ENCODE peak calls at places on chromosome 14, in four cellular contexts. I, Z, D and X are unnamed samples. For H3K9me3, the result is how much of the 10 kb centered on the place peaks cover.

GRCh38 chr14:21494902-21495762 is 16.0 kb downstream of the METTL3 start:
- DNase-seq in D (no peak), I (no peak), Z (no peak), X (no peak)

GRCh38 chr14:85943187-85943586 is 413.2 kb downstream of the FLRT2 start:
- DNase-seq in D (no peak), Z (no peak), I (no peak), X (no peak)

GRCh38 chr14:70489579-70490175 is 37.7 kb downstream of the ADAM21 start:
- DNase-seq in I (no peak), D (no peak), Z (no peak), X (no peak)

GRCh38 chr14:54335569-54336155 is 61.1 kb upstream of the CDKN3 start:
- DNase-seq in D (no peak), I (no peak), Z (no peak), X (no peak)

GRCh38 chr14:50649691-50650090 is 18.4 kb downstream of the SAV1 start:
- DNase-seq in Z (no peak), D (no peak), I (peak), X (no peak)

GRCh38 chr14:77140937-77141591 is 527 bp downstream of the ZDHHC22 start:
- DNase-seq in D (no peak), Z (no peak), I (no peak), X (no peak)

GRCh38 chr14:61555056-61555838 is 140.1 kb upstream of the HIF1A start:
- DNase-seq in Z (no peak), D (no peak), I (no peak), X (no peak)

GRCh38 chr14:96204151-96205058 is at the start of gene BDKRB2:
- DNase-seq in I (peak), Z (no peak), D (peak), X (peak)

GRCh38 chr14:64671591-64671990 is 32.6 kb upstream of the PLEKHG3 start:
- DNase-seq in D (no peak), I (no peak), Z (no peak), X (no peak)

GRCh38 chr14:87990687-87991086 is 2.3 kb downstream of the GALC start:
- DNase-seq in I (no peak), Z (no peak), D (no peak), X (peak)

GRCh38 chr14:97298331-97298730 is 501.1 kb downstream of the VRK1 start:
- DNase-seq in Z (no peak), D (no peak), I (no peak), X (no peak)

GRCh38 chr14:92480856-92481255 is 32.7 kb upstream of the RIN3 start:
- DNase-seq in Z (no peak), D (no peak), I (no peak), X (no peak)

GRCh38 chr14:65749287-65749686 is 336.8 kb downstream of the FUT8 start:
- DNase-seq in D (no peak), I (no peak), Z (no peak), X (no peak)

GRCh38 chr14:100132903-100133510 is 26.4 kb downstream of the DEGS2 start:
- DNase-seq in D (no peak), Z (no peak), I (no peak), X (no peak)

GRCh38 chr14:103551338-103551762 is 11.1 kb downstream of the BAG5 start:
- DNase-seq in I (peak), D (peak), Z (no peak), X (no peak)

GRCh38 chr14:80425686-80426085 is 214.4 kb upstream of the DIO2 start:
- DNase-seq in I (no peak), Z (no peak), D (no peak), X (no peak)

GRCh38 chr14:96162741-96163140 is 41.9 kb upstream of the BDKRB2 start:
- DNase-seq in D (peak), I (no peak), Z (no peak), X (no peak)

GRCh38 chr14:36805116-36805515 is 143.5 kb downstream of the PAX9 start:
- DNase-seq in I (no peak), D (no peak), Z (no peak), X (no peak)

GRCh38 chr14:65258391-65258790 is 154.1 kb upstream of the FUT8 start:
- DNase-seq in I (no peak), Z (no peak), D (no peak), X (no peak)

GRCh38 chr14:20302042-20302761 is 3.5 kb downstream of the TTC5 start:
- DNase-seq in Z (no peak), D (no peak), I (no peak), X (no peak)

GRCh38 chr14:43651185-43651787 is 855.8 kb downstream of the FSCB start:
- DNase-seq in I (no peak), Z (no peak), D (no peak), X (no peak)

GRCh38 chr14:101876539-101876938 is 87.8 kb upstream of the DYNC1H1 start:
- DNase-seq in I (peak), Z (peak), D (peak), X (peak)

GRCh38 chr14:23483216-23483854 is 13.8 kb downstream of the NGDN start:
- DNase-seq in Z (no peak), I (no peak), D (no peak), X (no peak)

GRCh38 chr14:68950111-68950510 is 29.0 kb downstream of the ACTN1 start:
- DNase-seq in D (no peak), Z (no peak), I (no peak), X (no peak)

GRCh38 chr14:100155049-100155621 is 4.3 kb downstream of the DEGS2 start:
- DNase-seq in I (peak), D (no peak), Z (no peak), X (no peak)

GRCh38 chr14:91987192-91987591 is 39.7 kb upstream of the FBLN5 start:
- DNase-seq in Z (no peak), D (no peak), I (peak), X (no peak)

GRCh38 chr14:43308411-43308810 is 1198.7 kb downstream of the FSCB start:
- DNase-seq in Z (no peak), I (no peak), D (no peak), X (no peak)

GRCh38 chr14:37973031-37973908 is 234.4 kb upstream of the SSTR1 start:
- DNase-seq in D (no peak), Z (no peak), I (no peak), X (no peak)

GRCh38 chr14:37974421-37974820 is 233.3 kb upstream of the SSTR1 start:
- DNase-seq in I (no peak), D (no peak), Z (no peak), X (no peak)

DNA sequence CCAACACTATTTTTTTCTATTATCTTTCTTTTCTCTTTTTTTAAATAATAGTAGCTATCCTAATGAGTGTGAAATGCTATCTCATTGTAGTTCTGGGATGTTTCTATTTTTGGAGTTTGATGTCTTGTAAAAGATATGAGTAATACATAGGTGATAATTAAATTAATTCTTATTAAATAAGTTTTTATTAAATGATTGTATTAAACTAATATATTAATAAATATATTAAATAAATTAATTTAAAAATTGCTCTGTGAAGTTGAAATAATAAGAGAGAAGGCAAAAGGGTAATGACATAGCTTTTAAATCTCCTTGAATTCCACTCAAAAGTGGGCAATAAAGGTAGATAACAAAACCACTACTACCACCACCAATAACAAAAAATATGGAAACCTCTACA is 230.2 kb upstream of the SSTR1 start:
- DNase-seq in Z (no peak), I (no peak), D (no peak), X (no peak)
- TF ChIP-seq CTCF in Z (no peak), I (no peak), D (no peak), X (no peak)

GRCh38 chr14:104752735-104753527 is at the start of gene SIVA1:
- DNase-seq in Z (peak), I (peak), D (peak), X (peak)
- TF ChIP-seq POLR2A in Z (peak), I (peak), D (peak), X (peak)

GRCh38 chr14:98798099-98798498 is 473.9 kb downstream of the BCL11B start:
- DNase-seq in D (no peak), Z (no peak), I (peak), X (no peak)

GRCh38 chr14:98799891-98800290 is 472.1 kb downstream of the BCL11B start:
- DNase-seq in Z (no peak), D (no peak), I (no peak), X (no peak)

GRCh38 chr14:98802044-98802443 is 470.0 kb downstream of the BCL11B start:
- DNase-seq in D (no peak), I (peak), Z (no peak), X (no peak)

GRCh38 chr14:98808494-98809407 is 463.2 kb downstream of the BCL11B start:
- DNase-seq in D (no peak), Z (no peak), I (peak), X (no peak)

DNA sequence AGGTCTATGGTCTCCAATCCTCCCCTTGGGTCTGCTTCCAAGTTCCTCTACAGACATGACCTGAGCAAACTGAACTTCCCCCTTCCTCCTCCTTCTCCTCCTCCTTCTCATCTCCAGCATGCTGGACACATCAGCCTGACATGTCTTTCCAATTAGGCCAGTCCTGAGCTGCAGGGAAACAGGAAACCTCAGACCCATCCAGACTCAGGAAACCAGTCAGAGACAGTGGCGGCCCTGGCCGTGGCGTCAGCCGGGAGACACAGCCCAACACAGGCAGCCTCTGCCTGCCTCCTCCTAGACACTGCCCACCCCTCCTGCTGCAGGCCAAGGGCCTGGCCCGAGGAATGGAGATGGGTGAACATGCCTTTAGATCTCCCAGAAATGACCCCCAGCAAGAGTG is 468.8 kb downstream of the BCL11B start:
- DNase-seq in D (no peak), I (no peak), Z (no peak), X (no peak)
- H3K9me3 ChIP-seq in D (under half), I (under half), Z (under half), X (under half)

GRCh38 chr14:78902010-78902623 is 731.9 kb downstream of the NRXN3 start:
- DNase-seq in Z (no peak), I (peak), D (no peak), X (peak)

DNA sequence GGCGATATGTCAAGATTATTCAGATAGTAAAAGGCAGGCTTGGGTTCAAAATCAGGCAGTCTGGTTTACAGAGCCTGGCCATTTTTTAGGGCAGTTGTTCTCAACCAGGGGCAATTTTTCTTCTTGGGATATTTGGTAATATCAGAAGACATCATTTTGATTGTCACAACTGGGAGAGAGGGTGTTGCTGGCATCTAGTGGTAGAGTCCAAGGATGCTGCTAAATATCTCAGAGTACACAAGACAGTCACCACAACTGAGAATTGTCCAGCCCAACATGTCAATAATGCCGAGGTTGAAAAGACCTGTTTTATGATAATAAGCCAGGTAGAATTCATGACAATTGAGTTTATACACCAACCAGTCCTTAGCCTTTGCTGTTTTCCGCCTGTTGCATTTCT is 733.9 kb downstream of the NRXN3 start:
- DNase-seq in D (no peak), I (no peak), Z (no peak), X (no peak)
- TF ChIP-seq CTCF in D (no peak), I (no peak), Z (no peak), X (no peak)

GRCh38 chr14:89915114-89915878 is 39.2 kb downstream of the EFCAB11 start:
- DNase-seq in D (peak), Z (no peak), I (peak), X (peak)
- TF ChIP-seq POLR2A in D (no peak), Z (no peak), I (no peak), X (no peak)

GRCh38 chr14:105885561-105886320 is 359.4 kb downstream of the TMEM121 start:
- DNase-seq in Z (no peak), D (peak), I (no peak), X (peak)

GRCh38 chr14:105882626-105883025 is 356.2 kb downstream of the TMEM121 start:
- DNase-seq in Z (no peak), D (no peak), I (no peak), X (peak)

GRCh38 chr14:105888151-105888550 is 361.8 kb downstream of the TMEM121 start:
- DNase-seq in Z (no peak), I (no peak), D (no peak), X (no peak)

GRCh38 chr14:105883066-105884005 is 357.0 kb downstream of the TMEM121 start:
- DNase-seq in D (peak), I (no peak), Z (no peak), X (no peak)

GRCh38 chr14:105884808-105885281 is 358.5 kb downstream of the TMEM121 start:
- DNase-seq in I (no peak), D (peak), Z (no peak), X (peak)
- H3K9me3 ChIP-seq in I (under half), D (under half), Z (under half), X (under half)

GRCh38 chr14:104934380-104934733 is 9.7 kb downstream of the PLD4 start:
- DNase-seq in D (no peak), I (no peak), Z (no peak), X (no peak)

GRCh38 chr14:104932676-104933631 is 8.3 kb downstream of the PLD4 start:
- DNase-seq in Z (no peak), I (peak), D (peak), X (peak)

GRCh38 chr14:104935026-104935650 is 10.5 kb downstream of the PLD4 start:
- DNase-seq in D (no peak), I (peak), Z (no peak), X (no peak)

GRCh38 chr14:104931771-104932675 is 7.3 kb downstream of the PLD4 start:
- DNase-seq in I (no peak), Z (no peak), D (peak), X (no peak)

DNA sequence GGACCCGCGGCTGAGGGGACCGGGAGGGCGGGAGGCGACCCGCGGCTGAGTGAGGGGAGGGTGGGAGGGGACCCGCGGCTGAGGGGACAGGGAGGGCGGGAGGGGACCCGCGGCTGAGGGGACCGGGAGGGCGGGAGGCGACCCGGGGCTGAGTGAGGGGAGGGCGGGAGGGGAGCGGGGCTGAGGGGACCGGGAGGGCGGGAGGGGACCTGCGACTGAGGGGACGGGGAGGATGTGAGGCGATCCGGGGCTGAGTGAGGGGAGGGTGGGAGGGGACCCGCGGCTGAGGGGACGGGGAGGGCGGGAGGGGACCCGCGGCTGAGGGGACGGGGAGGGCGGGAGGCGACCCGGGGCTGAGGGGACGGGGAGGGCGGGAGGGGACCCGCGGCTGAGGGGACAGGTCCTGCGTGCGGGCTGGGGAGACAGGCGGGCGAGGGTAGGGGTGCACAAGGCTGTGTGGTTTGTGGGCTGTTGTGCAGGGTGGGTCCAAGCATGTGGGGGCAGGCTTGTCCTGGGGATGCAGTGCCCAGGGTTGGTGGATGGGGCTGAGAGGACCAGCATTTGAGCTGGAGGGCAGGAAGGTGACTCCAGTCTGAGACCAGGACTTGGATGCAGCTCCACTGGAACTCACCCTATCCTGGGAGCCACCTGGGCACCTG is 9.2 kb downstream of the PLD4 start:
- DNase-seq in D (peak), I (no peak), Z (no peak), X (no peak)
- TF ChIP-seq CTCF in D (no peak), I (no peak), Z (no peak), X (no peak)

DNA sequence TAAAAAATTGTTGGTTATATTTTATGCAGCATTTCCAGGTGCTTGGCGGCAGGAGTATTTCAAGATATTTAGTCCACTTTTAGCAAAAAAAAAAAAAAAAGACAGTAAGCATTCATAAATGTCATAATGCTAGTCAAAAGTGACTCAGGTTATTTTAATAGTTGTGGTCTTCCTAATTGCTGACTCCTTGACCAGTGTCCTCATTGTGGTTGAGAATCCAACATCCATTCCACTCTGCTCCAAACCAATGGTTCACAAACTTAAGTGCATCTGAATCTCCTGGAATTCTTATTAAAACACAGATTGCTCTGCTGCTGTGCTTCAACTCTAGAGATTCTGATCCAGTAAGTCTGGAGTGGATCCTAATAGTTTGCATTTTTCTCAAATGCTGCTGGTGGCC is 71.4 kb downstream of the AKAP6 start:
- DNase-seq in Z (no peak), D (no peak), I (no peak), X (no peak)
- TF ChIP-seq POLR2A in Z (no peak), D (no peak), I (no peak), X (no peak)

GRCh38 chr14:105937253-105938054 is 411.1 kb downstream of the TMEM121 start:
- DNase-seq in Z (no peak), I (no peak), D (peak), X (no peak)
- H3K9me3 ChIP-seq in Z (under half), I (under half), D (under half), X (under half)